ENCODE peak calls at places on chromosomes 16 and 17, in five cellular contexts. E, B, A, N and G are unnamed samples.
A peak's percentile ranks its signal among the peaks of the same experiment; 100 is the strongest.

GRCh38 chr17:78736526-78737079 is 45.5 kb downstream of the CYTH1 start:
- DNase-seq in E (peak; percentile 66), B (peak; percentile 69), A (peak; percentile 92), N (peak; percentile 68), G (no peak)

GRCh38 chr17:50584749-50585148 is 24.2 kb downstream of the CACNA1G start:
- DNase-seq in E (no peak), B (no peak), A (no peak), N (no peak), G (no peak)

GRCh38 chr17:78708510-78708973 is 73.5 kb downstream of the CYTH1 start:
- DNase-seq in E (peak; percentile 76), B (peak; percentile 74), A (peak; percentile 92), N (peak; percentile 52), G (peak; percentile 53)

GRCh38 chr17:28467456-28468025 is 5.9 kb upstream of the SLC13A2 start:
- DNase-seq in E (peak; percentile 89), B (no peak), A (no peak), N (no peak), G (no peak)

GRCh38 chr16:58418601-58419000 is 26.3 kb downstream of the GINS3 start:
- DNase-seq in E (peak; percentile 40), B (peak; percentile 23), A (no peak), N (no peak), G (no peak)

GRCh38 chr16:66703359-66704215 is 7.0 kb upstream of the CMTM4 start:
- DNase-seq in E (peak; percentile 21), B (no peak), A (no peak), N (no peak), G (no peak)

GRCh38 chr16:50121721-50122445 is 31.2 kb upstream of the TENT4B start:
- DNase-seq in E (no peak), B (no peak), A (no peak), N (peak; percentile 44), G (peak; percentile 81)

GRCh38 chr17:45120558-45120957 is 11.8 kb downstream of the PLCD3 start:
- DNase-seq in E (no peak), B (no peak), A (no peak), N (no peak), G (no peak)

GRCh38 chr17:20121359-20122235 is 112.4 kb downstream of the SPECC1 start:
- DNase-seq in E (peak; percentile 68), B (peak; percentile 50), A (peak; percentile 68), N (peak; percentile 66), G (peak; percentile 79)

GRCh38 chr17:6506679-6507231 is 49.6 kb downstream of the PITPNM3 start:
- DNase-seq in E (no peak), B (peak; percentile 87), A (peak; percentile 82), N (no peak), G (no peak)

GRCh38 chr17:12983986-12984932 is 33.6 kb downstream of the ELAC2 start:
- DNase-seq in E (no peak), B (peak; percentile 2), A (no peak), N (no peak), G (no peak)

GRCh38 chr16:79658301-79659001 is 57.9 kb upstream of the MAF start:
- DNase-seq in E (no peak), B (peak; percentile 91), A (peak; percentile 46), N (no peak), G (no peak)

GRCh38 chr17:58339775-58340622 is 11.4 kb upstream of the TSPOAP1 start:
- DNase-seq in E (peak; percentile 38), B (no peak), A (no peak), N (no peak), G (no peak)

GRCh38 chr17:72372185-72372584 is 251.4 kb downstream of the SOX9 start:
- DNase-seq in E (no peak), B (no peak), A (no peak), N (no peak), G (no peak)

GRCh38 chr17:55332296-55333041 is 67.7 kb downstream of the HLF start:
- DNase-seq in E (peak; percentile 14), B (peak; percentile 40), A (no peak), N (no peak), G (no peak)

GRCh38 chr17:17057057-17057551 is 14.8 kb downstream of the MPRIP start:
- DNase-seq in E (no peak), B (no peak), A (no peak), N (no peak), G (no peak)

GRCh38 chr17:79684132-79684985 is 46.4 kb upstream of the ENPP7 start:
- DNase-seq in E (no peak), B (no peak), A (no peak), N (no peak), G (no peak)

GRCh38 chr17:63848834-63849689 is 6.6 kb upstream of the SMARCD2 start:
- DNase-seq in E (peak; percentile 89), B (peak; percentile 79), A (peak; percentile 99), N (peak; percentile 93), G (no peak)

GRCh38 chr16:8928467-8928957 is 35.2 kb downstream of the USP7 start:
- DNase-seq in E (peak; percentile 56), B (no peak), A (no peak), N (no peak), G (no peak)

GRCh38 chr16:89140401-89140800 is 31.1 kb upstream of the CDH15 start:
- DNase-seq in E (no peak), B (no peak), A (no peak), N (no peak), G (no peak)

GRCh38 chr16:70254095-70254964 is 2.6 kb upstream of the EXOSC6 start:
- DNase-seq in E (no peak), B (no peak), A (no peak), N (no peak), G (no peak)